ENCODE peak calls at places on chromosomes 12 and 14, in four cellular contexts. One of them, this sample, is unnamed.

GRCh38 chr12:105201389-105201788 is 34.6 kb downstream of the APPL2 start:
- DNase-seq in CD8-positive, alpha-beta T cell: no peak
- DNase-seq in A549: no peak
- DNase-seq in body of pancreas: no peak
- DNase-seq in this sample: no peak

GRCh38 chr12:51692016-51692415 is 101.0 kb downstream of the SCN8A start:
- DNase-seq in CD8-positive, alpha-beta T cell: no peak
- DNase-seq in A549: no peak
- DNase-seq in body of pancreas: no peak
- DNase-seq in this sample: no peak

GRCh38 chr14:73786632-73786941 is 65.0 kb upstream of the PTGR2 start:
- DNase-seq in CD8-positive, alpha-beta T cell: no peak
- DNase-seq in A549: no peak
- DNase-seq in body of pancreas: peak
- DNase-seq in this sample: no peak

GRCh38 chr14:91519239-91520036 is 9.3 kb upstream of the PPP4R3A start:
- DNase-seq in CD8-positive, alpha-beta T cell: no peak
- DNase-seq in A549: no peak
- DNase-seq in body of pancreas: no peak
- DNase-seq in this sample: no peak

GRCh38 chr12:4143909-4144308 is 129.7 kb upstream of the CCND2 start:
- DNase-seq in CD8-positive, alpha-beta T cell: no peak
- DNase-seq in A549: no peak
- DNase-seq in body of pancreas: no peak
- DNase-seq in this sample: no peak

GRCh38 chr14:51921026-51921425 is 60.6 kb downstream of the GNG2 start:
- DNase-seq in CD8-positive, alpha-beta T cell: no peak
- DNase-seq in A549: no peak
- DNase-seq in body of pancreas: no peak
- DNase-seq in this sample: no peak

GRCh38 chr12:501722-502447 is 42.1 kb downstream of the B4GALNT3 start:
- DNase-seq in CD8-positive, alpha-beta T cell: no peak
- DNase-seq in A549: no peak
- DNase-seq in body of pancreas: no peak
- DNase-seq in this sample: no peak

GRCh38 chr12:54232790-54233189 is 44.0 kb upstream of the SMUG1 start:
- DNase-seq in CD8-positive, alpha-beta T cell: no peak
- DNase-seq in A549: no peak
- DNase-seq in body of pancreas: no peak
- DNase-seq in this sample: no peak

GRCh38 chr14:31965735-31966598 is 111.1 kb upstream of the ARHGAP5 start:
- DNase-seq in CD8-positive, alpha-beta T cell: no peak
- DNase-seq in A549: no peak
- DNase-seq in body of pancreas: no peak
- DNase-seq in this sample: no peak

GRCh38 chr12:9707864-9708808 is 24.8 kb downstream of the CLECL1 start:
- DNase-seq in CD8-positive, alpha-beta T cell: peak
- DNase-seq in A549: peak
- DNase-seq in body of pancreas: peak
- DNase-seq in this sample: peak

GRCh38 chr12:53047221-53048032 is 2.4 kb upstream of the TNS2 start:
- DNase-seq in CD8-positive, alpha-beta T cell: peak
- DNase-seq in A549: peak
- DNase-seq in body of pancreas: peak
- DNase-seq in this sample: peak

GRCh38 chr14:93103392-93104080 is 12.2 kb downstream of the ITPK1 start:
- DNase-seq in CD8-positive, alpha-beta T cell: peak
- DNase-seq in A549: no peak
- DNase-seq in body of pancreas: no peak
- DNase-seq in this sample: peak

GRCh38 chr14:20516921-20517320 is 11.6 kb downstream of the RNASE10 start:
- DNase-seq in CD8-positive, alpha-beta T cell: no peak
- DNase-seq in A549: no peak
- DNase-seq in body of pancreas: no peak
- DNase-seq in this sample: no peak

GRCh38 chr12:106226884-106227640 is 20.8 kb downstream of the CKAP4 start:
- DNase-seq in CD8-positive, alpha-beta T cell: peak
- DNase-seq in A549: peak
- DNase-seq in body of pancreas: peak
- DNase-seq in this sample: no peak

GRCh38 chr12:101597164-101597563 is 2.4 kb downstream of the MYBPC1 start:
- DNase-seq in CD8-positive, alpha-beta T cell: no peak
- DNase-seq in A549: no peak
- DNase-seq in body of pancreas: no peak
- DNase-seq in this sample: no peak
- TF ChIP-seq CTCF in CD8-positive, alpha-beta T cell: no peak
- TF ChIP-seq CTCF in A549: no peak
- TF ChIP-seq CTCF in body of pancreas: no peak
- TF ChIP-seq CTCF in this sample: no peak

DNA sequence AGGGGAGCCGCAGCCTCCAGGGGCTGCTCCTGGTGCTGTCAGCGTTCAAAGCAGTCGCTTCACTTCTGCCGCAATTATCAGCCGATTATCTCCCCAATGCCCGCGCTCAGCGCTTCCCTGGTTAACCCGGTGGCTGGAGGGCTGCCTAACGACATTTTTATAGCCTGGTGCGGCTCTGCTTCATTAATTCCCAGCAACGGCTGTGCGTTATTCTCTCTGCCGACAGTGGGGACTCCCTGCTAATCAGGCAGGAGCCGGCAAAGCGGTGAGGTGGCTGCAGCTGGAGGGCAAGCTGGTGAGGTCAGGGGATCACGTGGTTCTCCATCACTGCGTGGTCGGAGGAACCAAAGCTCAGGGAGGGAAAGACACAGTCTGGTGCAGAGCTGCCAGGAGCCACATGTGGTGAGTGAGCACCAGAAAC is 62.9 kb downstream of the GLRX5 start:
- DNase-seq in CD8-positive, alpha-beta T cell: no peak
- DNase-seq in A549: no peak
- DNase-seq in body of pancreas: peak
- DNase-seq in this sample: no peak
- H3K4me3 ChIP-seq in CD8-positive, alpha-beta T cell: no peak
- H3K4me3 ChIP-seq in A549: no peak
- H3K4me3 ChIP-seq in body of pancreas: no peak
- H3K4me3 ChIP-seq in this sample: no peak

GRCh38 chr14:76968621-76969063 is 59.9 kb downstream of the IRF2BPL start:
- DNase-seq in CD8-positive, alpha-beta T cell: no peak
- DNase-seq in A549: no peak
- DNase-seq in body of pancreas: peak
- DNase-seq in this sample: no peak
- TF ChIP-seq CTCF in CD8-positive, alpha-beta T cell: no peak
- TF ChIP-seq CTCF in A549: no peak
- TF ChIP-seq CTCF in body of pancreas: no peak
- TF ChIP-seq CTCF in this sample: no peak

GRCh38 chr12:47833591-47834012 is 13.9 kb upstream of the HDAC7 start:
- DNase-seq in CD8-positive, alpha-beta T cell: no peak
- DNase-seq in A549: no peak
- DNase-seq in body of pancreas: no peak
- DNase-seq in this sample: no peak
- H3K4me3 ChIP-seq in CD8-positive, alpha-beta T cell: no peak
- H3K4me3 ChIP-seq in A549: no peak
- H3K4me3 ChIP-seq in body of pancreas: no peak
- H3K4me3 ChIP-seq in this sample: no peak